ENCODE peak calls at places on chromosomes 4 and X, in nine cellular contexts. M is colonic mucosa, K is psoas muscle, F is esophagus muscularis mucosa, L is endodermal cell, U is SJSA1, W is cardiac muscle cell, O is mesendoderm, N is heart right ventricle. D is an unnamed sample.

GRCh38 chrX:78315745-78316144 is 11.7 kb downstream of the CYSLTR1 start:
- DNase-seq in M (no peak), K (no peak), F (no peak), L (no peak), U (no peak), W (no peak), O (no peak), N (no peak), D (peak; percentile 27)

GRCh38 chr4:147683172-147683571 is 791 bp downstream of the PRMT9 start:
- DNase-seq in M (peak; percentile 36), K (no peak), F (no peak), L (peak; percentile 51), U (no peak), W (peak; percentile 36), O (peak; percentile 1), N (no peak), D (no peak)

GRCh38 chr4:64271601-64272081 is 137.6 kb downstream of the TECRL start:
- DNase-seq in M (no peak), K (peak; percentile 41), F (no peak), L (no peak), U (no peak), W (no peak), O (no peak), N (peak; percentile 55), D (no peak)

GRCh38 chrX:24153175-24153795 is 3.8 kb downstream of the ZFX start:
- DNase-seq in M (no peak), K (no peak), F (no peak), L (peak; percentile 77), U (no peak), W (peak; percentile 36), O (peak; percentile 91), N (no peak), D (no peak)

GRCh38 chr4:8269535-8270417 is at the start of gene HTRA3:
- DNase-seq in M (no peak), K (peak; percentile 86), F (no peak), L (peak; percentile 84), U (no peak), W (peak; percentile 86), O (peak; percentile 72), N (peak; percentile 56), D (no peak)

GRCh38 chrX:42707742-42708141 is 70.2 kb downstream of the PPP1R2C start:
- DNase-seq in M (no peak), K (no peak), F (no peak), L (no peak), U (no peak), W (no peak), O (no peak), N (no peak), D (no peak)

GRCh38 chr4:158938462-158939044 is 164.3 kb upstream of the RAPGEF2 start:
- DNase-seq in M (no peak), K (no peak), F (no peak), L (no peak), U (no peak), W (peak; percentile 15), O (peak; percentile 77), N (no peak), D (no peak)

GRCh38 chr4:96009720-96010119 is 169.8 kb downstream of the PDHA2 start:
- DNase-seq in M (no peak), K (no peak), F (no peak), L (no peak), U (no peak), W (peak; percentile 75), O (peak; percentile 26), N (no peak), D (no peak)

GRCh38 chr4:18566970-18567799 is 545.6 kb upstream of the LCORL start:
- DNase-seq in M (no peak), K (no peak), F (no peak), L (no peak), U (no peak), W (no peak), O (peak; percentile 12), N (no peak), D (no peak)

GRCh38 chr4:85828295-85828910 is 353.5 kb downstream of the ARHGAP24 start:
- DNase-seq in M (no peak), K (no peak), F (no peak), L (no peak), U (no peak), W (peak; percentile 31), O (no peak), N (no peak), D (no peak)

GRCh38 chr4:79851625-79852304 is 221.3 kb downstream of the ANTXR2 start:
- DNase-seq in M (no peak), K (no peak), F (no peak), L (no peak), U (no peak), W (peak; percentile 64), O (no peak), N (no peak), D (no peak)

GRCh38 chrX:2540426-2540942 is 39.7 kb upstream of the DHRSX start:
- DNase-seq in M (no peak), K (no peak), F (no peak), L (no peak), U (no peak), W (peak; percentile 33), O (no peak), N (no peak), D (no peak)

GRCh38 chrX:41300758-41301437 is 33.1 kb upstream of the DDX3X start:
- DNase-seq in M (no peak), K (no peak), F (no peak), L (no peak), U (peak; percentile 43), W (peak; percentile 29), O (no peak), N (no peak), D (no peak)

GRCh38 chr4:129358571-129358970 is 262.6 kb downstream of the C4orf33 start:
- DNase-seq in M (no peak), K (no peak), F (no peak), L (no peak), U (no peak), W (peak; percentile 83), O (peak; percentile 46), N (no peak), D (no peak)

GRCh38 chr4:52989865-52990264 is 127.7 kb downstream of the RASL11B start:
- DNase-seq in M (no peak), K (no peak), F (no peak), L (no peak), U (no peak), W (no peak), O (no peak), N (no peak), D (no peak)

GRCh38 chr4:76790377-76790776 is 107.6 kb downstream of the SOWAHB start:
- DNase-seq in M (no peak), K (no peak), F (no peak), L (no peak), U (no peak), W (no peak), O (no peak), N (no peak), D (no peak)

GRCh38 chrX:46551494-46552128 is 6.4 kb upstream of the ZNF674 start:
- DNase-seq in M (no peak), K (no peak), F (no peak), L (peak; percentile 81), U (peak; percentile 65), W (peak; percentile 78), O (peak; percentile 97), N (no peak), D (no peak)

GRCh38 chrX:77446029-77446585 is 1.1 kb upstream of the FGF16 start:
- DNase-seq in M (peak; percentile 23), K (peak; percentile 53), F (no peak), L (peak; percentile 83), U (no peak), W (no peak), O (peak; percentile 38), N (no peak), D (no peak)

GRCh38 chr4:119489305-119489704 is 139.3 kb downstream of the PDE5A start:
- DNase-seq in M (no peak), K (no peak), F (no peak), L (no peak), U (no peak), W (no peak), O (no peak), N (no peak), D (no peak)

GRCh38 chr4:83360018-83360417 is 25.4 kb upstream of the HPSE start:
- DNase-seq in M (no peak), K (no peak), F (no peak), L (no peak), U (no peak), W (no peak), O (no peak), N (no peak), D (no peak)
- H3K4me3 ChIP-seq in M (no peak overlapping the region), K (no peak overlapping the region), F (no peak overlapping the region), L (no peak overlapping the region), U (no peak overlapping the region), W (no peak overlapping the region), O (no peak overlapping the region), N (no peak overlapping the region), D (no peak overlapping the region)

GRCh38 chrX:110284159-110284558 is 33.7 kb downstream of the AMMECR1 start:
- DNase-seq in M (no peak), K (no peak), F (no peak), L (no peak), U (no peak), W (peak; percentile 78), O (peak; percentile 56), N (no peak), D (no peak)
- H3K4me1 ChIP-seq in M (no peaks in the 10 kb centered on the region), K (no peaks in the 10 kb centered on the region), F (no peaks in the 10 kb centered on the region), L (no peaks in the 10 kb centered on the region), U (peaks cover 43% of the 10 kb centered on the region), W (no peaks in the 10 kb centered on the region), O (no peaks in the 10 kb centered on the region), N (no peaks in the 10 kb centered on the region), D (no peaks in the 10 kb centered on the region)

DNA sequence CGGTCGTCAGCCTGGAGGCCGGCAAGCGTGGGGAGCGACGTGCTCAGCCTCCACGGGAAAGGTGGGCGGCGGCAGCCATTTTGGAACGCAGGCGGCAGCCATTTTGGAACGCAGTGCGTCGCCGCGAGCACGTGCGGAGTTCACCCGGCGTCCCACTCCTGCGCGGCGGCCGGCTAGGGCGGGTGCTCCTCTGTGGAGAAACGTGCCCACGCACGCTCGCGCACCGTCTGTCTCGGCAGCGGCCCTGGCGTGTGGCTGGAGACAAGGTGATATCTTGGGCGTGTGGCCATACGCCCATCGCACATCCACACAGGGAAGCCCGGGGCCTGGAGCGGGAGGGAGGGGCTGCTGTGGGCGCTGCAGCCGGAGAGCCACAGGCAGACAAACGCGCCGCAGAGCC is 21.1 kb downstream of the CPLX1 start:
- DNase-seq in M (no peak), K (peak; percentile 39), F (no peak), L (peak; percentile 21), U (no peak), W (no peak), O (no peak), N (no peak), D (no peak)
- H3K4me3 ChIP-seq in M (no peak overlapping the region), K (no peak overlapping the region), F (no peak overlapping the region), L (no peak overlapping the region), U (no peak overlapping the region), W (no peak overlapping the region), O (no peak overlapping the region), N (no peak overlapping the region), D (no peak overlapping the region)

GRCh38 chrX:9260603-9261002 is 204.3 kb upstream of the TBL1X start:
- DNase-seq in M (no peak), K (no peak), F (no peak), L (no peak), U (no peak), W (no peak), O (no peak), N (no peak), D (no peak)

GRCh38 chrX:9253211-9253610 is 211.6 kb upstream of the TBL1X start:
- DNase-seq in M (no peak), K (no peak), F (no peak), L (no peak), U (no peak), W (no peak), O (no peak), N (no peak), D (no peak)

GRCh38 chrX:9257718-9258117 is 207.1 kb upstream of the TBL1X start:
- DNase-seq in M (no peak), K (no peak), F (no peak), L (no peak), U (no peak), W (no peak), O (no peak), N (no peak), D (no peak)

GRCh38 chrX:9258346-9259104 is 206.3 kb upstream of the TBL1X start:
- DNase-seq in M (no peak), K (no peak), F (no peak), L (no peak), U (no peak), W (no peak), O (no peak), N (no peak), D (no peak)
- H3K4me1 ChIP-seq in M (no peaks in the 10 kb centered on the region), K (no peaks in the 10 kb centered on the region), F (no peaks in the 10 kb centered on the region), L (no peaks in the 10 kb centered on the region), U (no peaks in the 10 kb centered on the region), W (no peaks in the 10 kb centered on the region), O (no peaks in the 10 kb centered on the region), N (no peaks in the 10 kb centered on the region), D (no peaks in the 10 kb centered on the region)